ENCODE peak calls at places on chromosome X, in ten cellular contexts. Y, B, W, E, A, S, N, R, C and V are unnamed samples.

GRCh38 chrX:136779346-136779781 is 1.4 kb downstream of the ARHGEF6 start:
- DNase-seq in Y (no peak), B (no peak), W (no peak), E (no peak), A (no peak), S (no peak), N (no peak), R (no peak), C (no peak), V (no peak)

GRCh38 chrX:67384403-67384802 is 159.4 kb upstream of the AR start:
- DNase-seq in Y (no peak), B (no peak), W (no peak), E (no peak), A (peak), S (no peak), N (no peak), R (no peak), C (no peak), V (no peak)

GRCh38 chrX:136168929-136169735 is 21.8 kb downstream of the FHL1 start:
- DNase-seq in Y (peak), B (peak), W (peak), E (peak), A (no peak), S (peak), N (peak), R (no peak), C (no peak), V (no peak)

GRCh38 chrX:153764786-153765137 is 713 bp downstream of the PLXNB3 start:
- DNase-seq in Y (no peak), B (no peak), W (no peak), E (no peak), A (no peak), S (no peak), N (no peak), R (no peak), C (no peak), V (no peak)

GRCh38 chrX:112826020-112826419 is 14.6 kb downstream of the AMOT start:
- DNase-seq in Y (no peak), B (no peak), W (no peak), E (no peak), A (no peak), S (no peak), N (no peak), R (no peak), C (no peak), V (no peak)

GRCh38 chrX:104195489-104196084 is 29.3 kb downstream of the FAM199X start:
- DNase-seq in Y (no peak), B (no peak), W (no peak), E (peak), A (peak), S (peak), N (no peak), R (peak), C (no peak), V (peak)

GRCh38 chrX:156008915-156009314 is 11.4 kb downstream of the IL9R start:
- DNase-seq in Y (no peak), B (no peak), W (no peak), E (no peak), A (no peak), S (no peak), N (no peak), R (no peak), C (no peak), V (no peak)

GRCh38 chrX:150313514-150313913 is 49.6 kb upstream of the MAMLD1 start:
- DNase-seq in Y (no peak), B (no peak), W (no peak), E (no peak), A (no peak), S (no peak), N (no peak), R (no peak), C (no peak), V (no peak)

GRCh38 chrX:21153503-21153902 is 220.7 kb upstream of the CNKSR2 start:
- DNase-seq in Y (no peak), B (no peak), W (no peak), E (no peak), A (no peak), S (peak), N (no peak), R (no peak), C (no peak), V (no peak)

GRCh38 chrX:103431316-103431715 is 55.0 kb downstream of the BEX3 start:
- DNase-seq in Y (no peak), B (no peak), W (no peak), E (peak), A (no peak), S (peak), N (no peak), R (no peak), C (no peak), V (no peak)

GRCh38 chrX:41491267-41492004 is 44.3 kb downstream of the NYX start:
- DNase-seq in Y (no peak), B (peak), W (no peak), E (peak), A (no peak), S (peak), N (peak), R (no peak), C (no peak), V (no peak)

GRCh38 chrX:149508467-149508866 is 3.4 kb upstream of the IDS start:
- DNase-seq in Y (no peak), B (no peak), W (no peak), E (no peak), A (no peak), S (no peak), N (no peak), R (no peak), C (no peak), V (no peak)